ENCODE peak calls at places on chromosomes 16 and 17, in eight cellular contexts. X, N, I, F, E, H, J and U are unnamed samples.

GRCh38 chr17:7732981-7733557 is 15.5 kb downstream of the DNAH2 start:
- DNase-seq in X (no peak), N (no peak), I (no peak), F (no peak), E (no peak), H (no peak), J (no peak), U (no peak)

GRCh38 chr16:75764154-75764768 is 38.0 kb upstream of the CPHXL start:
- DNase-seq in X (peak; percentile 70), N (peak; percentile 45), I (peak; percentile 60), F (no peak), E (peak; percentile 76), H (peak; percentile 72), J (no peak), U (no peak)

GRCh38 chr17:77952368-77952767 is 6.1 kb upstream of the TNRC6C start:
- DNase-seq in X (no peak), N (no peak), I (no peak), F (no peak), E (no peak), H (no peak), J (no peak), U (no peak)

GRCh38 chr17:77796201-77796860 is 162.2 kb upstream of the TNRC6C start:
- DNase-seq in X (peak; percentile 92), N (no peak), I (no peak), F (no peak), E (no peak), H (peak; percentile 35), J (no peak), U (peak; percentile 89)

GRCh38 chr17:40345161-40346034 is 19.1 kb downstream of the GJD3 start:
- DNase-seq in X (peak; percentile 85), N (no peak), I (no peak), F (peak; percentile 91), E (peak; percentile 86), H (peak; percentile 66), J (peak; percentile 84), U (no peak)

GRCh38 chr17:41664587-41665565 is 23.8 kb upstream of the EIF1 start:
- DNase-seq in X (no peak), N (no peak), I (no peak), F (peak; percentile 46), E (no peak), H (no peak), J (no peak), U (no peak)

GRCh38 chr17:54891176-54891821 is 9.4 kb upstream of the TOM1L1 start:
- DNase-seq in X (no peak), N (no peak), I (peak; percentile 57), F (no peak), E (peak; percentile 40), H (peak; percentile 69), J (no peak), U (no peak)

GRCh38 chr17:45733781-45734180 is 50.3 kb upstream of the CRHR1 start:
- DNase-seq in X (no peak), N (no peak), I (no peak), F (no peak), E (no peak), H (no peak), J (no peak), U (no peak)

GRCh38 chr16:3012828-3013420 is at the start of gene CLDN9:
- DNase-seq in X (no peak), N (no peak), I (no peak), F (peak; percentile 76), E (peak; percentile 86), H (no peak), J (no peak), U (no peak)

GRCh38 chr17:55228683-55229192 is 36.0 kb upstream of the HLF start:
- DNase-seq in X (no peak), N (no peak), I (no peak), F (no peak), E (no peak), H (no peak), J (no peak), U (no peak)

GRCh38 chr17:2400474-2400866 is 390 bp downstream of the MNT start:
- DNase-seq in X (no peak), N (no peak), I (no peak), F (peak; percentile 77), E (peak; percentile 63), H (peak; percentile 45), J (peak; percentile 48), U (no peak)

GRCh38 chr16:67726106-67727034 is 7.3 kb upstream of the GFOD2 start:
- DNase-seq in X (no peak), N (no peak), I (no peak), F (no peak), E (no peak), H (no peak), J (no peak), U (no peak)

GRCh38 chr16:57894390-57895080 is 76.4 kb downstream of the CNGB1 start:
- DNase-seq in X (no peak), N (no peak), I (no peak), F (no peak), E (peak; percentile 21), H (no peak), J (no peak), U (no peak)

GRCh38 chr17:34542700-34543336 is 36.6 kb upstream of the TMEM132E start:
- DNase-seq in X (no peak), N (peak; percentile 21), I (no peak), F (no peak), E (peak; percentile 41), H (peak; percentile 8), J (no peak), U (no peak)

GRCh38 chr16:87057291-87057881 is 259.8 kb downstream of the C16orf95 start:
- DNase-seq in X (peak; percentile 56), N (no peak), I (peak; percentile 35), F (no peak), E (no peak), H (peak; percentile 9), J (no peak), U (peak; percentile 62)

GRCh38 chr17:68972119-68972704 is 17.0 kb upstream of the ABCA8 start:
- DNase-seq in X (no peak), N (no peak), I (peak; percentile 15), F (no peak), E (no peak), H (peak; percentile 47), J (no peak), U (no peak)

GRCh38 chr17:80388175-80388574 is 26.8 kb upstream of the ENDOV start:
- DNase-seq in X (no peak), N (no peak), I (no peak), F (no peak), E (no peak), H (no peak), J (no peak), U (peak; percentile 43)

GRCh38 chr17:27582696-27583095 is 48.3 kb upstream of the LGALS9 start:
- DNase-seq in X (no peak), N (no peak), I (no peak), F (no peak), E (no peak), H (no peak), J (no peak), U (no peak)

DNA sequence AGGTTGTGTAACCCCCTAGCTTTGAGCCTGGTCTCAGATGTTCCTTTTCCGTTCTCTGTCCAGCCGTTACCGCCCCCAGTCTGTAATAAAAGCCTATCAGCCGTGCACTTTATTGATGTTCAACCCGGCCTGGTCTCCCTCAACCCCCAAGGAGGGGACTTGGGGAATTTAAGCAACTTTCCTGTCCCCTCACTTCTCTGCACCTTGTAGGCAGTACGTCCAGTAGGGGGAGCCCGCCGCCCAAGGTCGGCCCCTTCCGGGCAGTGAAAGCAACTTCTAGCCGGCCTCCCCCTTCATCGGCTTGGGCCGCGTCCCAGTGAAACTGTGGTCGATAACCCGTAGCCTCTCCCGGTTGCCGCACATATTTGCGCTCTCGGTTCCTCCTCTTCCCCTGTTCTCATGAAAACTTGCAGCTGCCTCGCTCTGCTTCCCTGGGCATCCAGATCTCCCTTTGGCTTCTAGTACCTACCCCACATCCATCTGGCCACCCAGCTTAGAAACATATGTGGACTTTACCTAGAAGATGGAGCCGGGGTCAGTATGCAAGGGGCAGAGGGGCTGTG is 7.9 kb downstream of the PNPO start:
- DNase-seq in X (peak; percentile 90), N (peak; percentile 77), I (peak; percentile 67), F (peak; percentile 94), E (peak; percentile 97), H (peak; percentile 82), J (peak; percentile 90), U (peak; percentile 87)
- H3K4me3 ChIP-seq in X (peak overlapping the region; percentile 59), N (no peak overlapping the region), I (peak overlapping the region; percentile 29), F (no peak overlapping the region), E (no peak overlapping the region), H (peak overlapping the region; percentile 47), J (peak overlapping the region; percentile 59), U (peak overlapping the region; percentile 68)

GRCh38 chr16:82016268-82016667 is 5.0 kb upstream of the SDR42E1 start:
- DNase-seq in X (no peak), N (no peak), I (peak; percentile 52), F (no peak), E (no peak), H (peak; percentile 58), J (no peak), U (no peak)
- TF ChIP-seq CTCF in X (no peak), N (no peak), I (peak; percentile 70), F (no peak), E (peak; percentile 55), H (peak; percentile 47), J (peak; percentile 46), U (no peak)

GRCh38 chr16:88780100-88781062 is 4.6 kb downstream of the PIEZO1 start:
- DNase-seq in X (no peak), N (no peak), I (no peak), F (no peak), E (no peak), H (no peak), J (no peak), U (no peak)
- H3K4me3 ChIP-seq in X (no peak overlapping the region), N (no peak overlapping the region), I (no peak overlapping the region), F (no peak overlapping the region), E (no peak overlapping the region), H (no peak overlapping the region), J (peak overlapping the region; percentile 40), U (no peak overlapping the region)

GRCh38 chr17:33202796-33203195 is 90.3 kb downstream of the ASIC2 start:
- DNase-seq in X (no peak), N (no peak), I (no peak), F (no peak), E (no peak), H (no peak), J (no peak), U (no peak)

GRCh38 chr17:33200116-33200515 is 93.0 kb downstream of the ASIC2 start:
- DNase-seq in X (no peak), N (peak; percentile 43), I (no peak), F (no peak), E (no peak), H (peak; percentile 52), J (no peak), U (no peak)

GRCh38 chr17:33201255-33201654 is 91.8 kb downstream of the ASIC2 start:
- DNase-seq in X (no peak), N (no peak), I (no peak), F (no peak), E (no peak), H (no peak), J (no peak), U (no peak)

GRCh38 chr17:33200587-33200986 is 92.5 kb downstream of the ASIC2 start:
- DNase-seq in X (no peak), N (no peak), I (no peak), F (no peak), E (no peak), H (no peak), J (no peak), U (no peak)

DNA sequence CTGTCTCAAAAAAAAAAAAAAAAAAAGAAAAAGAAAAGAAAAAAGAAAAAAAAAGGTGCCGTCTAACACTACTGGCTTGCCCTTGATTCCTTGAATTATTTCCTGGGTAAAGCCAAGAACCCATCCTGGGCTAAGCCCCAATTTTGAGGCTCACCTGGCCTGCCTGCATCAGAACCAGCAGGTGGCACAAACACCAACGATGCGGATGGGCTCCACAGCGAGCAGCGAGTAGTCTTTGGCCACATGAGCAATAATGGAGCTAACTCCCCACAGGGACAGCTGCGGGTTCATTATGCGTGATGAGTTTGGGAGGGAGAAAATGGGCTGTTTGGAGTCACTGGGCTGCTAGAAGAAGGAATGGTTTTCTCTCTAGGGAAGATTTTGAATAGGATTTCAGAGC is 91.1 kb downstream of the ASIC2 start:
- DNase-seq in X (no peak), N (no peak), I (no peak), F (no peak), E (peak; percentile 5), H (no peak), J (no peak), U (no peak)
- TF ChIP-seq CTCF in X (no peak), N (no peak), I (no peak), F (no peak), E (no peak), H (no peak), J (peak; percentile 12), U (no peak)